ENCODE peak calls at places on chromosomes 11 and 22, in six cellular contexts. One of them, this sample, is unnamed.

GRCh38 chr22:26762503-26763170 is 105.2 kb downstream of the MIAT start:
- DNase-seq in midbrain: no peak
- DNase-seq in stimulated activated CD4-positive, alpha-beta T cell treated with anti-CD3 and anti-CD28 coated beads, Interleukin-2, amount 100 ng/mL, for 48 hours: no peak
- DNase-seq in posterior cingulate gyrus: no peak
- DNase-seq in PC-3: no peak
- DNase-seq in HCEC 1CT: no peak
- DNase-seq in this sample: no peak

GRCh38 chr22:23240639-23241389 is 60.5 kb downstream of the BCR start:
- DNase-seq in HCEC 1CT: no peak
- DNase-seq in midbrain: no peak
- DNase-seq in posterior cingulate gyrus: no peak
- DNase-seq in stimulated activated CD4-positive, alpha-beta T cell treated with anti-CD3 and anti-CD28 coated beads, Interleukin-2, amount 100 ng/mL, for 48 hours: no peak
- DNase-seq in PC-3: peak
- DNase-seq in this sample: peak

GRCh38 chr22:50114221-50114981 is 24.6 kb downstream of the MOV10L1 start:
- DNase-seq in midbrain: no peak
- DNase-seq in PC-3: peak
- DNase-seq in HCEC 1CT: peak
- DNase-seq in stimulated activated CD4-positive, alpha-beta T cell treated with anti-CD3 and anti-CD28 coated beads, Interleukin-2, amount 100 ng/mL, for 48 hours: no peak
- DNase-seq in posterior cingulate gyrus: no peak
- DNase-seq in this sample: no peak

GRCh38 chr11:6757373-6757967 is 14.3 kb downstream of the OR2AG2 start:
- DNase-seq in midbrain: peak
- DNase-seq in PC-3: peak
- DNase-seq in stimulated activated CD4-positive, alpha-beta T cell treated with anti-CD3 and anti-CD28 coated beads, Interleukin-2, amount 100 ng/mL, for 48 hours: peak
- DNase-seq in posterior cingulate gyrus: peak
- DNase-seq in HCEC 1CT: peak
- DNase-seq in this sample: peak

GRCh38 chr11:66268953-66269906 is 791 bp downstream of the RAB1B start:
- DNase-seq in PC-3: peak
- DNase-seq in stimulated activated CD4-positive, alpha-beta T cell treated with anti-CD3 and anti-CD28 coated beads, Interleukin-2, amount 100 ng/mL, for 48 hours: no peak
- DNase-seq in HCEC 1CT: peak
- DNase-seq in midbrain: no peak
- DNase-seq in posterior cingulate gyrus: no peak
- DNase-seq in this sample: peak

GRCh38 chr11:101880208-101880607 is 34.6 kb upstream of the CEP126 start:
- DNase-seq in stimulated activated CD4-positive, alpha-beta T cell treated with anti-CD3 and anti-CD28 coated beads, Interleukin-2, amount 100 ng/mL, for 48 hours: no peak
- DNase-seq in midbrain: no peak
- DNase-seq in HCEC 1CT: peak
- DNase-seq in posterior cingulate gyrus: no peak
- DNase-seq in PC-3: peak
- DNase-seq in this sample: peak

GRCh38 chr11:705646-706438 is at the start of gene EPS8L2:
- DNase-seq in midbrain: no peak
- DNase-seq in stimulated activated CD4-positive, alpha-beta T cell treated with anti-CD3 and anti-CD28 coated beads, Interleukin-2, amount 100 ng/mL, for 48 hours: no peak
- DNase-seq in HCEC 1CT: no peak
- DNase-seq in posterior cingulate gyrus: no peak
- DNase-seq in PC-3: peak
- DNase-seq in this sample: no peak

GRCh38 chr11:72038491-72038890 is 39.8 kb downstream of the IL18BP start:
- DNase-seq in stimulated activated CD4-positive, alpha-beta T cell treated with anti-CD3 and anti-CD28 coated beads, Interleukin-2, amount 100 ng/mL, for 48 hours: no peak
- DNase-seq in PC-3: peak
- DNase-seq in midbrain: peak
- DNase-seq in posterior cingulate gyrus: peak
- DNase-seq in HCEC 1CT: peak
- DNase-seq in this sample: no peak

GRCh38 chr11:61345170-61345610 is 12.2 kb downstream of the TKFC start:
- DNase-seq in PC-3: no peak
- DNase-seq in HCEC 1CT: no peak
- DNase-seq in midbrain: no peak
- DNase-seq in stimulated activated CD4-positive, alpha-beta T cell treated with anti-CD3 and anti-CD28 coated beads, Interleukin-2, amount 100 ng/mL, for 48 hours: no peak
- DNase-seq in posterior cingulate gyrus: peak
- DNase-seq in this sample: no peak

GRCh38 chr11:95135155-95135554 is 45.5 kb downstream of the ENDOD1 start:
- DNase-seq in stimulated activated CD4-positive, alpha-beta T cell treated with anti-CD3 and anti-CD28 coated beads, Interleukin-2, amount 100 ng/mL, for 48 hours: no peak
- DNase-seq in HCEC 1CT: no peak
- DNase-seq in PC-3: peak
- DNase-seq in posterior cingulate gyrus: no peak
- DNase-seq in midbrain: no peak
- DNase-seq in this sample: no peak

GRCh38 chr11:48029686-48030279 is 49.4 kb downstream of the PTPRJ start:
- DNase-seq in HCEC 1CT: no peak
- DNase-seq in stimulated activated CD4-positive, alpha-beta T cell treated with anti-CD3 and anti-CD28 coated beads, Interleukin-2, amount 100 ng/mL, for 48 hours: no peak
- DNase-seq in PC-3: no peak
- DNase-seq in posterior cingulate gyrus: no peak
- DNase-seq in midbrain: no peak
- DNase-seq in this sample: no peak

This sample was measured in SK-MEL-5.